ENCODE peak calls at places on chromosomes 16 and 17, in eight cellular contexts. R, L, D, E, K, H, V and Y are unnamed samples.

GRCh38 chr16:30602595-30603277 is 7.5 kb downstream of the ZNF689 start:
- DNase-seq in H (no peak), E (no peak), L (no peak), R (no peak), K (no peak), V (no peak), D (no peak), Y (no peak)

GRCh38 chr17:7138800-7139381 is 24.3 kb upstream of the ASGR2 start:
- DNase-seq in D (no peak), E (no peak), L (no peak), R (no peak), K (no peak), V (no peak), H (no peak), Y (no peak)

GRCh38 chr16:81403601-81404391 is 40.8 kb upstream of the CMIP start:
- DNase-seq in L (peak; percentile 79), K (peak; percentile 30), D (no peak), H (peak; percentile 80), V (peak; percentile 81), R (peak; percentile 5), E (peak; percentile 80), Y (no peak)

GRCh38 chr16:88700322-88700635 is 5.9 kb downstream of the RNF166 start:
- DNase-seq in L (no peak), D (no peak), R (no peak), H (no peak), K (no peak), E (no peak), V (no peak), Y (no peak)

GRCh38 chr17:66190738-66191606 is 961 bp downstream of the CEP112 start:
- DNase-seq in L (no peak), K (no peak), H (no peak), D (no peak), V (no peak), E (peak; percentile 6), R (no peak), Y (no peak)

GRCh38 chr16:12203780-12204351 is 227.3 kb downstream of the SNX29 start:
- DNase-seq in V (no peak), K (no peak), R (no peak), E (no peak), H (no peak), L (no peak), D (no peak), Y (no peak)

GRCh38 chr16:15502041-15502725 is 67.8 kb downstream of the BMERB1 start:
- DNase-seq in K (peak; percentile 85), R (no peak), D (peak; percentile 73), V (no peak), E (no peak), L (no peak), H (no peak), Y (peak; percentile 68)

GRCh38 chr17:49694847-49695697 is 12.7 kb downstream of the SLC35B1 start:
- DNase-seq in V (peak; percentile 68), K (no peak), D (no peak), E (peak; percentile 78), H (peak; percentile 69), R (no peak), L (peak; percentile 51), Y (no peak)

GRCh38 chr16:15882563-15882962 is 5.8 kb downstream of the CEP20 start:
- DNase-seq in E (no peak), D (no peak), H (no peak), L (no peak), K (no peak), V (no peak), R (no peak), Y (no peak)

GRCh38 chr17:50352072-50352692 is 6.3 kb downstream of the XYLT2 start:
- DNase-seq in E (no peak), D (no peak), K (no peak), V (no peak), L (no peak), R (no peak), H (no peak), Y (no peak)

GRCh38 chr16:81106826-81107503 is 10.8 kb upstream of the GCSH start:
- DNase-seq in V (no peak), D (no peak), H (no peak), R (no peak), L (no peak), K (no peak), E (no peak), Y (no peak)

GRCh38 chr17:48729335-48730239 is 1.0 kb upstream of the HOXB13 start:
- DNase-seq in H (no peak), K (no peak), E (no peak), D (no peak), V (no peak), L (no peak), R (no peak), Y (no peak)

GRCh38 chr17:69511244-69511643 is 96.7 kb downstream of the MAP2K6 start:
- DNase-seq in L (no peak), K (no peak), H (no peak), E (no peak), D (no peak), R (no peak), V (no peak), Y (no peak)

GRCh38 chr17:17568772-17569195 is 22.7 kb downstream of the PEMT start:
- DNase-seq in D (no peak), V (peak; percentile 25), K (no peak), E (peak; percentile 45), L (peak; percentile 59), R (no peak), H (peak; percentile 58), Y (no peak)